ENCODE peak calls at places on chromosome 4, in six cellular contexts. Z is GM23338, N is HCT116, R is sigmoid colon, A is K562, F is stomach. J is an unnamed sample.

GRCh38 chr4:115873048-115873447 is 759.6 kb upstream of the NDST4 start:
- DNase-seq in Z (peak; percentile 3), N (no peak), R (no peak), A (no peak), F (no peak), J (no peak)

GRCh38 chr4:12701384-12701783 is 782.8 kb downstream of the RAB28 start:
- DNase-seq in Z (no peak), N (no peak), R (no peak), A (no peak), F (no peak), J (no peak)

GRCh38 chr4:99759346-99759984 is 57.2 kb upstream of the DAPP1 start:
- DNase-seq in Z (peak; percentile 5), N (no peak), R (no peak), A (no peak), F (no peak), J (no peak)

GRCh38 chr4:26120098-26120795 is 200.6 kb upstream of the RBPJ start:
- DNase-seq in Z (no peak), N (no peak), R (no peak), A (no peak), F (no peak), J (no peak)

GRCh38 chr4:29405151-29405550 is 1315.0 kb upstream of the PCDH7 start:
- DNase-seq in Z (no peak), N (no peak), R (no peak), A (no peak), F (no peak), J (no peak)

GRCh38 chr4:153115322-153116100 is 88.7 kb upstream of the TRIM2 start:
- DNase-seq in Z (no peak), N (peak; percentile 46), R (no peak), A (no peak), F (peak; percentile 62), J (no peak)

GRCh38 chr4:145308598-145308997 is 128.2 kb upstream of the OTUD4 start:
- DNase-seq in Z (no peak), N (no peak), R (no peak), A (no peak), F (no peak), J (no peak)

GRCh38 chr4:133152330-133152791 is 3.3 kb downstream of the PCDH10 start:
- DNase-seq in Z (peak; percentile 29), N (no peak), R (no peak), A (no peak), F (no peak), J (no peak)

GRCh38 chr4:3091464-3091863 is 17.0 kb downstream of the HTT start:
- DNase-seq in Z (no peak), N (no peak), R (no peak), A (no peak), F (no peak), J (no peak)

GRCh38 chr4:182578402-182578801 is 335.2 kb downstream of the TENM3 start:
- DNase-seq in Z (peak; percentile 31), N (peak; percentile 26), R (no peak), A (no peak), F (no peak), J (no peak)

GRCh38 chr4:182577411-182577810 is 334.2 kb downstream of the TENM3 start:
- DNase-seq in Z (no peak), N (no peak), R (no peak), A (no peak), F (no peak), J (no peak)

GRCh38 chr4:182574706-182575105 is 331.5 kb downstream of the TENM3 start:
- DNase-seq in Z (no peak), N (no peak), R (no peak), A (no peak), F (no peak), J (no peak)

GRCh38 chr4:182575225-182575624 is 332.0 kb downstream of the TENM3 start:
- DNase-seq in Z (no peak), N (no peak), R (no peak), A (no peak), F (no peak), J (no peak)

DNA sequence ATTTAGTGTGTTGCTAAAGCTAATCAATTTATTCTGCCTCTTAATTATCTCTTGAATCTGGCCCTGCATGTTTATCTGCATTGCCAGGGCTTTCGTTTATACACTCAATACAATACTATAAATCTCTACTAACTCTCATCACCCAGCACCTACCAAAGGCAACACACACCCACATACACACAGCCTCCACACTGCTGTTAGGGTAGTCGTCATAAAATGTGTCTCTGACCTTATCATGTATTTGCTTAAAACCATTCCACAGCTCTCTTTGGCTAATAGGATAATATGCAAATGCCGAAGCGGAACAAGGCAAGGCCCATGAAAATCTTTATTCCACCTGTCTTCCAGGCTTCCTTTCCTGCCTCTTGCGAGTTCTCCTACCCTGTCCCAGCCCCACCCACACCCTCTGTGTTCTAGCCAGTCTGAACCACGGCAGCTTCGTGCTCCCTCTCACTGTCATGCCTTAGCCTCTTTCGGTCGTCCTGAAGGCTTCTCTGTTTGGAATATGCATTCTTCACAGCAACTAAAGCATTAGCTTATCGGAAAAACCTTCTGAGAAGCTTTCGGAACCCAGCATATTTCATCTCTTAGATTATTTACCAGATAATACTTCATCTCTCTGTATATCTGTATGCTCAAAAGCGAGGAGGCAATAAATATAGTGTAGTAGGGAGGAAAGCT is 333.5 kb downstream of the TENM3 start:
- DNase-seq in Z (peak; percentile 33), N (no peak), R (no peak), A (no peak), F (no peak), J (no peak)
- H3K4me3 ChIP-seq in Z (no peak overlapping the region), N (no peak overlapping the region), R (peak overlapping the region; percentile 31), A (no peak overlapping the region), F (no peak overlapping the region), J (no peak overlapping the region)

GRCh38 chr4:184593461-184593860 is 55.8 kb downstream of the CASP3 start:
- DNase-seq in Z (no peak), N (no peak), R (no peak), A (no peak), F (no peak), J (no peak)
- TF ChIP-seq CTCF in Z (no peak), N (no peak), R (no peak), A (no peak), F (no peak), J (no peak)

DNA sequence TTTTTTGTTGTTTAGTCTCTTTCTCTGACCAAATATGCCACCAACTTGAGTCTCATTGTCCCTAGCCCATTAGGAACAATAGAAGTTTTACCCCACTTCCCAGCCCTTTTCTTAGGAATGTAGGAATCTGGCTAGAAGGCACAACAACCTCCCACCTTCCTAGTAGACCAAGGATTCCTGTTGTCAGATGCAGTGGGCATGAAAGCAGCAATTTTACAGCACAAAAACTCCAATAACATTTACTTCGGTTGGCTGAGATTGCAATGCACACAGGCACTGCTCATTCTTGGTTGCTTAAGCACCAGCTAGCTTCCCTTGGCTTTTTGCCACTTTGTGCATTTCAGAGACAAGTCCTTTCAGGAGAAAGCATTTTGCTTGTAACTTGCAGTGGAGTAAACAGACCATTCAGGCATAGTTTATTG is 312.8 kb downstream of the TENM3 start:
- DNase-seq in Z (peak; percentile 86), N (no peak), R (no peak), A (no peak), F (no peak), J (no peak)
- TF ChIP-seq POLR2AphosphoS5 in Z (no peak), N (no peak), R (no peak), A (no peak), F (no peak), J (no peak)

GRCh38 chr4:125388653-125389052 is 73.9 kb downstream of the FAT4 start:
- DNase-seq in Z (no peak), N (no peak), R (no peak), A (no peak), F (no peak), J (no peak)

GRCh38 chr4:125390727-125391126 is 76.0 kb downstream of the FAT4 start:
- DNase-seq in Z (no peak), N (no peak), R (no peak), A (no peak), F (no peak), J (no peak)

GRCh38 chr4:125390126-125390525 is 75.4 kb downstream of the FAT4 start:
- DNase-seq in Z (no peak), N (no peak), R (no peak), A (no peak), F (no peak), J (no peak)

GRCh38 chr4:125387770-125388169 is 73.0 kb downstream of the FAT4 start:
- DNase-seq in Z (no peak), N (no peak), R (no peak), A (no peak), F (no peak), J (no peak)

DNA sequence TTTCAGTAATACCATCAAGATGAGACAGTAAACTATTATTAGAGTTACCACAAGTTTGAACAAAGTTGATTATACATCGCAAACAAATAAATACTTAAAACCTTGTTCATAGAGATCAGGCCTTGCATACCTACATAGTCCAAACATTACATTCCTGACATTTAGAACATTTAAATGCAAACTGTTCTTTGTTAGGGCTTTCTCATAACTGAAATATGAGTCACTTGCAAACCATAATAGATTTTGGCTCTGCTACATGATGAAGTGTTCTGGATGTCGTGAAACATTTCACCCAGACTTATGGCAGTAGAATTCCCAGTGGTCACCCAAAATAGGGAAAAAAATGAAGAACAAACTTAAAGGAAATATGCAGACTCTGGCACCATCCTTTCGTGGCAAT is 75.0 kb downstream of the FAT4 start:
- DNase-seq in Z (no peak), N (no peak), R (no peak), A (no peak), F (no peak), J (no peak)
- H3K4me3 ChIP-seq in Z (no peak overlapping the region), N (no peak overlapping the region), R (no peak overlapping the region), A (no peak overlapping the region), F (no peak overlapping the region), J (no peak overlapping the region)

GRCh38 chr4:76554630-76555029 is 119.6 kb downstream of the SHROOM3 start:
- DNase-seq in Z (no peak), N (no peak), R (no peak), A (no peak), F (no peak), J (no peak)
- TF ChIP-seq CTCF in Z (no peak), N (no peak), R (no peak), A (no peak), F (no peak), J (no peak)

DNA sequence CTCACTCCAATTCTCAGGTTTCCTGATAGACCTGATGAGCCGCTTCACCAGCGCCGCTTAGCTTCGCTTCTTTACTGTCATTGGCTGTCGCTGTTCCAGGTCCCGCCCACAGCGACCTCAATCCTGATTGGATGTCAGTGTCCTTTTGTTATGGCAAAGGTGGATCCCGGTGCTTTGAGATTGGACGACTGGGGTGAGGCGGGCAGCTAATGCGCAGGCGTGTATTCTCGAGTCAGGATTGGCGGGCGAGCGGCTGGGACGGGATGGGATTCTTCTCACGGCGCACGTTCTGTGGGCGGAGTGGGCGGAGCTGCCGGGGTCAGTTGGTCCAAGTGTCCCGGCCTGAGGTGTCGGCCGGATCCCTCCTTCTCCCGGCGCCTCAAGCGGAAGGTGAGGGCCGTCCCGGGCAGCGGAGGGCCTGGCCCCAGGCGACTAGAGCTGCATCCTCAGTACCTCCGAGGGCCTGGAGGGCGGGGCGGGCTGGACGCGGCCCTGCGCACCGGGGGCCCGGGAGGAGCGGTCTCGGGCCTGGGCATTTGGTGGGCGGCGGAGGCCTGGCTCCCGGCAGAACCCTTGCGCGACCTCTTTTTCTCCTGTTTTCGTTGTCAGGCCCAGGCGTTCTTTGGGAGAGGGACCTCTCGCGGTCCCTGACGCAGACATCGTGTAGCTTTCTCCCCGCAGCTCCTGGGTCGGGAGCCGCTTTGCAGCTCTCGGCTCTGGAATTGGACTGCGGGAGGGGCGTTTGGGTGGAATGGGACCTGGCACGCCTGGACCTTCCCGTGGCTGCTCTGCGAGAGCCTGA is at the start of gene SCOC:
- DNase-seq in Z (peak; percentile 99), N (peak; percentile 98), R (peak; percentile 100), A (peak; percentile 99), F (peak; percentile 99), J (peak; percentile 100)
- TF ChIP-seq POLR2AphosphoS5 in Z (peak; percentile 87), N (peak; percentile 67), R (peak; percentile 75), A (peak; percentile 74), F (peak; percentile 52), J (peak; percentile 62)